ENCODE peak calls at places on chromosomes 1 and 21, in six cellular contexts. M, L, A, I, U and Q are unnamed samples.

GRCh38 chr1:60560701-60561100 is 487.1 kb upstream of the C1orf87 start:
- DNase-seq in M (no peak), L (no peak), A (no peak), I (no peak), U (no peak), Q (no peak)

GRCh38 chr1:82491301-82491986 is 690.7 kb downstream of the ADGRL2 start:
- DNase-seq in M (no peak), L (no peak), A (no peak), I (no peak), U (no peak), Q (no peak)

GRCh38 chr1:45802343-45803298 is 791 bp upstream of the MAST2 start:
- DNase-seq in M (peak; percentile 46), L (no peak), A (peak; percentile 86), I (peak; percentile 10), U (peak; percentile 47), Q (peak; percentile 98)

GRCh38 chr21:39003982-39004775 is 179.1 kb downstream of the PSMG1 start:
- DNase-seq in M (peak; percentile 45), L (no peak), A (no peak), I (no peak), U (no peak), Q (peak; percentile 72)

GRCh38 chr1:205692406-205692805 is 12.1 kb upstream of the SLC45A3 start:
- DNase-seq in M (no peak), L (no peak), A (no peak), I (no peak), U (no peak), Q (no peak)

GRCh38 chr1:15290382-15290781 is 43.4 kb downstream of the FHAD1 start:
- DNase-seq in M (peak; percentile 67), L (no peak), A (peak; percentile 63), I (no peak), U (no peak), Q (peak; percentile 63)

GRCh38 chr1:100834779-100835645 is 59.6 kb downstream of the EXTL2 start:
- DNase-seq in M (peak; percentile 8), L (peak; percentile 13), A (peak; percentile 21), I (no peak), U (no peak), Q (peak; percentile 5)

GRCh38 chr1:169105434-169106094 is 926 bp upstream of the ATP1B1 start:
- DNase-seq in M (peak; percentile 47), L (no peak), A (peak; percentile 85), I (peak; percentile 79), U (peak; percentile 26), Q (no peak)

GRCh38 chr1:107623431-107623830 is 341.5 kb downstream of the VAV3 start:
- DNase-seq in M (no peak), L (no peak), A (no peak), I (no peak), U (no peak), Q (no peak)

GRCh38 chr1:108791790-108792189 is 45.3 kb downstream of the STXBP3 start:
- DNase-seq in M (no peak), L (no peak), A (no peak), I (no peak), U (no peak), Q (no peak)

GRCh38 chr1:30034627-30035521 is 688.5 kb downstream of the MATN1 start:
- DNase-seq in M (no peak), L (no peak), A (no peak), I (no peak), U (no peak), Q (no peak)

GRCh38 chr1:226939439-226940028 is 560 bp upstream of the COQ8A start:
- DNase-seq in M (peak; percentile 71), L (no peak), A (no peak), I (peak; percentile 30), U (no peak), Q (peak; percentile 24)

GRCh38 chr21:16770279-16770678 is 742.6 kb upstream of the CXADR start:
- DNase-seq in M (no peak), L (no peak), A (no peak), I (no peak), U (no peak), Q (no peak)

GRCh38 chr1:9251501-9251900 is 16.9 kb downstream of the H6PD start:
- DNase-seq in M (no peak), L (no peak), A (no peak), I (no peak), U (no peak), Q (no peak)

GRCh38 chr1:32859915-32860314 is 10.8 kb downstream of the FNDC5 start:
- DNase-seq in M (no peak), L (no peak), A (no peak), I (no peak), U (no peak), Q (no peak)

GRCh38 chr1:100449477-100449876 is 88.5 kb upstream of the GPR88 start:
- DNase-seq in M (peak; percentile 17), L (no peak), A (no peak), I (no peak), U (no peak), Q (no peak)

GRCh38 chr1:5430136-5430535 is 562.1 kb downstream of the NPHP4 start:
- DNase-seq in M (no peak), L (no peak), A (no peak), I (no peak), U (no peak), Q (no peak)
- TF ChIP-seq CTCF in M (no peak), L (no peak), A (no peak), I (no peak), U (no peak), Q (no peak)

GRCh38 chr1:185880330-185880729 is 146.1 kb downstream of the HMCN1 start:
- DNase-seq in M (no peak), L (no peak), A (no peak), I (no peak), U (no peak), Q (no peak)

GRCh38 chr1:185886671-185887070 is 152.5 kb downstream of the HMCN1 start:
- DNase-seq in M (no peak), L (no peak), A (no peak), I (no peak), U (no peak), Q (no peak)

GRCh38 chr1:185886046-185886445 is 151.9 kb downstream of the HMCN1 start:
- DNase-seq in M (no peak), L (no peak), A (no peak), I (no peak), U (no peak), Q (no peak)

DNA sequence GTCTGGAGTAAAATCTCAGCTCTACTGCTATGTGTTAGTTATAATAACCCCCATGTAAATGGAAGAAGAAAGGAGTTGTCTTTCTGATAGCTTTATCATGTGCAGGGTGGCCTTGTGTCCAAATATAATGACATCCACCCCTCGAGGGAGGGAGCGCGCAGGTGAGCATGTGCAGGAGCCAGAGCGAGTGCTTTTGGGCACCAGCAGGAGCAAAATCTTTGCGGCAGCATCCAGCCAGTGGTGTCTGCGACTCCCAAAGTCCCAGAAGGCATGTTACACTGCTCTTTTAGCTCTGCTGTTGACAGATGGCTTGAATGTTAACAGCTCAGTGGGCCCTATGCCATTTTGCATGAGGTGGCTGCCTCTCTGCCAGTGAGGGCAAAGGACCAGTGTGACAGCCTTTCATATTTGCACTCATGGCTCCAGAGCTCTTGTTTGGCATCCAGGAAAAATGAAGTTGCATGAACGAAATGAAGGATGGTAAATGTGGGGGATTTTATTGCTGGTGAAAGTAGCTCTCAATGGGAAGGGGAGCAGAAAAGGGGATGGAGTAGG is 146.7 kb downstream of the HMCN1 start:
- DNase-seq in M (no peak), L (no peak), A (no peak), I (no peak), U (no peak), Q (no peak)
- TF ChIP-seq CTCF in M (no peak), L (no peak), A (no peak), I (no peak), U (no peak), Q (no peak)

GRCh38 chr1:58157281-58157680 is 389.2 kb downstream of the OMA1 start:
- DNase-seq in M (no peak), L (no peak), A (no peak), I (no peak), U (no peak), Q (no peak)

GRCh38 chr1:58159424-58159810 is 387.1 kb downstream of the OMA1 start:
- DNase-seq in M (no peak), L (no peak), A (no peak), I (no peak), U (no peak), Q (no peak)

GRCh38 chr1:58156801-58157200 is 389.7 kb downstream of the OMA1 start:
- DNase-seq in M (no peak), L (no peak), A (no peak), I (no peak), U (no peak), Q (no peak)

GRCh38 chr1:58158006-58158405 is 388.5 kb downstream of the OMA1 start:
- DNase-seq in M (no peak), L (no peak), A (no peak), I (no peak), U (no peak), Q (no peak)

DNA sequence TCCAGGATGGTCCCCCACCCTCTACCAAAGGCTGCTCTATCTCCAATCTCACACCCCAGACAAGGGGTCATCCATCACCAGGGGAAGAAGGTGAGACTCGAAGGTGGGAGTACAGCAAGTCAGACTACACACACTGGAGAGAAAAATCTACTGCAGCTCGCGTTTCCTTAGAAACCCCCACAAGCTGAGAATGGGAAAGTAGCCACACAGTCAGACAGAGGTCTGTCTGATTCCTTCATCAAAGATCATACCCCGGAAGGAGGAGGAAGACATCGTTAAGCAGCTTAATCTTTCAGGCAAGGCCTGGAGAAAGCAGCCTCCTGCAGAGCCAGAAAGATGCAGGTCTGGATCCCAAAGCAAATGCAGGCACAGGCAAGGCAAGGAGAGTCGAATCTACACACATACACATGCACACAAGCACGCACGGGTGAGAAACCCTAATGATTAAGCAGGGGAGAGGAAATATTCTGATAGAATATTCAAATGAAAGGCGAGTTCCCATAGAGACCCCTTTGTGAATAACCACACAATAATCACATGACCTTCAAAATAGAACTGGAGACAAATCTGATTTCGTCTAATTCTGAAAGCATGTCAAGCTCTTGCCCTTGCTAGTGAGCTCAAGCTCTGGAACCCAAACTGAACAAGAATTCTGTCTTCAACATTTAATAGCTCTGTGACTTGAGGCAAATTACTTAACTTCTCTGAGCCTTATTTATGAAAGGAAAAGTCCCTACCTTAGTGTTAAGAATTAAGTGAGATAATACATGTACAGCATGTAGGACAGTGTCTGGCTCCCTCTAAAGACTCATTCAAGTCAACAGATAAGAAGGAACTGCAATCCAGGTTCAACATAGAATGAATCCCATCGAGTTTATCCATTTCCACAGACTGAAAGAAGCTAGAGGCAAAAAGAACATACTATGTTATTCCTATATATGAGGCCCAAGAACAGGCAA is 387.8 kb downstream of the OMA1 start:
- DNase-seq in M (no peak), L (no peak), A (no peak), I (no peak), U (no peak), Q (no peak)
- TF ChIP-seq CTCF in M (no peak), L (no peak), A (no peak), I (no peak), U (no peak), Q (no peak)

GRCh38 chr1:77378723-77379533 is 97.1 kb downstream of the AK5 start:
- DNase-seq in M (no peak), L (no peak), A (no peak), I (no peak), U (no peak), Q (no peak)
- TF ChIP-seq CTCF in M (no peak), L (no peak), A (no peak), I (no peak), U (no peak), Q (no peak)

GRCh38 chr1:195804547-195804946 is 803.7 kb downstream of the KCNT2 start:
- DNase-seq in M (no peak), L (no peak), A (no peak), I (no peak), U (no peak), Q (no peak)
- TF ChIP-seq CTCF in M (no peak), L (no peak), A (peak; percentile 39), I (no peak), U (no peak), Q (peak; percentile 70)